ENCODE peak calls at places on chromosomes 16 and 17, in six cellular contexts. F is A549, J is HCT116, T is GM12878, Q is K562, E is endothelial cell of umbilical vein. W is an unnamed sample.

GRCh38 chr17:1709403-1709891 is 730 bp downstream of the TLCD2 start:
- DNase-seq in F (peak; percentile 52), J (no peak), T (no peak), Q (no peak), E (no peak), W (peak; percentile 19)

GRCh38 chr17:76683921-76684745 is 26.6 kb downstream of the MXRA7 start:
- DNase-seq in F (no peak), J (no peak), T (no peak), Q (no peak), E (no peak), W (no peak)

GRCh38 chr16:68117884-68118283 is 32.7 kb downstream of the NFATC3 start:
- DNase-seq in F (no peak), J (no peak), T (no peak), Q (no peak), E (no peak), W (no peak)

GRCh38 chr16:3188925-3189825 is 1.2 kb downstream of the OR1F1 start:
- DNase-seq in F (peak; percentile 91), J (no peak), T (no peak), Q (peak; percentile 79), E (peak; percentile 51), W (peak; percentile 64)

GRCh38 chr17:74086992-74087391 is 116.5 kb upstream of the RPL38 start:
- DNase-seq in F (no peak), J (no peak), T (no peak), Q (no peak), E (no peak), W (no peak)

GRCh38 chr17:74524751-74525725 is 6.2 kb downstream of the CD300LB start:
- DNase-seq in F (no peak), J (no peak), T (no peak), Q (no peak), E (no peak), W (no peak)

GRCh38 chr16:47018223-47018891 is 44.9 kb upstream of the DNAJA2 start:
- DNase-seq in F (peak; percentile 75), J (peak; percentile 71), T (peak; percentile 98), Q (peak; percentile 58), E (peak; percentile 13), W (peak; percentile 74)

GRCh38 chr17:27384261-27384701 is 72.0 kb upstream of the KSR1 start:
- DNase-seq in F (peak; percentile 67), J (no peak), T (no peak), Q (no peak), E (peak; percentile 99), W (no peak)

GRCh38 chr16:89633064-89633631 is 19.7 kb downstream of the DPEP1 start:
- DNase-seq in F (peak; percentile 83), J (peak; percentile 21), T (no peak), Q (no peak), E (no peak), W (no peak)

GRCh38 chr16:80023865-80024264 is 423.3 kb upstream of the MAF start:
- DNase-seq in F (peak; percentile 92), J (no peak), T (no peak), Q (no peak), E (peak; percentile 9), W (no peak)

GRCh38 chr17:80892019-80892855 is 99.4 kb upstream of the CHMP6 start:
- DNase-seq in F (peak; percentile 86), J (peak; percentile 91), T (peak; percentile 77), Q (peak; percentile 88), E (peak; percentile 91), W (peak; percentile 89)

GRCh38 chr16:80100186-80100585 is 440.6 kb upstream of the DYNLRB2 start:
- DNase-seq in F (no peak), J (no peak), T (no peak), Q (no peak), E (peak; percentile 5), W (no peak)

GRCh38 chr17:36524428-36524876 is 10.2 kb downstream of the MYO19 start:
- DNase-seq in F (no peak), J (no peak), T (no peak), Q (no peak), E (no peak), W (no peak)

GRCh38 chr17:82202981-82203380 is 9.7 kb downstream of the CCDC57 start:
- DNase-seq in F (no peak), J (no peak), T (no peak), Q (no peak), E (no peak), W (no peak)

GRCh38 chr16:25066426-25066746 is 45.2 kb upstream of the LCMT1 start:
- DNase-seq in F (no peak), J (no peak), T (no peak), Q (peak; percentile 19), E (no peak), W (no peak)

GRCh38 chr16:86205521-86206245 is 304.6 kb upstream of the FOXF1 start:
- DNase-seq in F (no peak), J (no peak), T (no peak), Q (no peak), E (no peak), W (no peak)

GRCh38 chr17:82296511-82297279 is 20.7 kb downstream of the CD7 start:
- DNase-seq in F (no peak), J (no peak), T (no peak), Q (no peak), E (no peak), W (no peak)

GRCh38 chr17:58671969-58672368 is 19.9 kb downstream of the TEX14 start:
- DNase-seq in F (no peak), J (no peak), T (no peak), Q (no peak), E (no peak), W (no peak)

GRCh38 chr16:88747588-88748301 is 37.3 kb downstream of the PIEZO1 start:
- DNase-seq in F (peak; percentile 88), J (peak; percentile 67), T (no peak), Q (peak; percentile 85), E (no peak), W (peak; percentile 78)

GRCh38 chr16:67296422-67296821 is 17.1 kb downstream of the PLEKHG4 start:
- DNase-seq in F (no peak), J (no peak), T (no peak), Q (no peak), E (no peak), W (no peak)

GRCh38 chr17:82338858-82339633 is 5.5 kb upstream of the SECTM1 start:
- DNase-seq in F (peak; percentile 86), J (peak; percentile 72), T (no peak), Q (peak; percentile 76), E (peak; percentile 59), W (no peak)

GRCh38 chr17:56510554-56511342 is 82.8 kb upstream of the NOG start:
- DNase-seq in F (no peak), J (no peak), T (no peak), Q (no peak), E (no peak), W (no peak)

GRCh38 chr17:78137392-78138203 is 7.0 kb downstream of the TMC8 start:
- DNase-seq in F (peak; percentile 65), J (no peak), T (no peak), Q (peak; percentile 60), E (no peak), W (peak; percentile 60)

GRCh38 chr16:68992521-68992920 is 112.9 kb upstream of the HAS3 start:
- DNase-seq in F (peak; percentile 75), J (peak; percentile 48), T (no peak), Q (no peak), E (peak; percentile 66), W (no peak)

DNA sequence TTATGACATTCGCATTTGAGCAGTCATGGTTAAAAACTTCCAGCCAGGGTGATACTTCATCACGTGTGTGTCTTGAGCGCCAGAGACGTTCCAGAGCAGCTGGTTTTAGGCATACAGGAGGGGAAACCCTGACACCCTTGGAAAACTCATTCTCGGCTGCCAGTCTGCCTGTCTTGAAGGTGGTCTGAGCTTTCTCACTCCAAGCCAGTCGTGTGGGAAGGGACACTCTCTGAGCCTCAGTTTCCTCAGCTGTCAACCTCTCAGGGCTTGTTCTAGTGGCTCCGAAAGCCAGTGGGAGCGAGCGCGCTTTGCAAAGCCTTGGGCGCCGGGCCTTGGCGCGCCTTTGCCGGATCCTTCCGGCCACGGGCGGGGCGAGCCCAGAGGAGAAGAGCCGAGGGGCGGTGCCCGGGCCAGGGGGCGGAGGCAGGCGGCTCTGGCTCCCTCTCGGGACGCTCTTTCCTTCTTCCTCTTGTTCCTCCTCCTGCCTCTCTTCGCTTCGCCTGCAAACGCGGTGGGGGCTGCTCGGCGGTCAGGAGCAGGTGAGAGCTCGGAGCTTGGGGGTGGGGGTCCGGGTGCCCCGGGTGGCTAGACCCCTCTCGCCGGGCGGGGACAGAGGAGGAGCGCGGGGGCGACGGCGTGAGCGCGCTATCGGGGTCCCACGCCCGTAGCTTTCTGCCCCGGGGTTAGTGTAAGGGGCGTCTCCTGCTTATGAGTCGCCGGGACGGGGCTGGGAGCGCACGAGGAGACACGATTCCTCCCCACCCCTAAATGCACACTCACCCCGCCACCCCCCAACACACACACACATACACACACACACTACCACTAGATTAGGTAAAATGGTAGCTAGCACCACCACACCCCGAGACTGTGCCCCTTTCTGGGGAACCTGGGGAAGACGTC is at the start of gene LDAF1:
- DNase-seq in F (peak; percentile 64), J (peak; percentile 41), T (no peak), Q (peak; percentile 92), E (peak; percentile 62), W (peak; percentile 84)
- TF ChIP-seq POLR2A in F (no peak), J (no peak), T (peak; percentile 49), Q (peak; percentile 77), E (no peak), W (peak; percentile 47)

GRCh38 chr17:705863-706262 is 8.8 kb downstream of the VPS53 start:
- DNase-seq in F (no peak), J (no peak), T (no peak), Q (no peak), E (no peak), W (no peak)
- TF ChIP-seq MAX in F (no peak), J (no peak), T (no peak), Q (no peak), E (no peak), W (no peak)

GRCh38 chr17:3903051-3903825 is 10.4 kb upstream of the CAMKK1 start:
- DNase-seq in F (no peak), J (no peak), T (no peak), Q (no peak), E (no peak), W (no peak)

GRCh38 chr17:3904486-3904885 is 11.6 kb upstream of the CAMKK1 start:
- DNase-seq in F (no peak), J (no peak), T (no peak), Q (no peak), E (no peak), W (no peak)

GRCh38 chr17:3903881-3904286 is 11.0 kb upstream of the CAMKK1 start:
- DNase-seq in F (no peak), J (no peak), T (no peak), Q (no peak), E (no peak), W (no peak)

GRCh38 chr17:3906881-3907280 is 9.4 kb downstream of the P2RX1 start:
- DNase-seq in F (no peak), J (no peak), T (no peak), Q (no peak), E (no peak), W (no peak)

DNA sequence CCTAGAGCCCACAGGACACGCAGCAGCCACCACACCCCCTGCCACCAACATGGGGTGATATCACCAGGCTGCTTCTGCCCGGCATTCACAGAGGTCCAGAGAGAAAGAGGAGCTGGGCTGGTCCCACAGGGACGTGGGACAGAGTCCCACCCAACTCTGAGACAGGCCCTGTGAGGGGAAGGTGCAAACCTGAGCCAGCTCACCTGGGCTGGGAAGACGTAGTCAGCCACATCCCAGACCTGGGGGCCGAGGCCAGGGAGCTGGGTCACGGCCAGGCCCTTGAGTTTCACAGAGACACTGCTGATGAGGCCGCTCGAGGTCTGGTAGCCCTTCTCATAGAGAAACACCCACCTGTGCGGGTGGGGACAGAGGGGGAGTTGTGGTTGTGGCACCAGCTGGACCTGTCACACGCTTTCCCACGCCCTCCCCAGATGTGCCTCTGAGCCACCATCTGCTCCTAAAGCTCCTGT is 11.2 kb downstream of the P2RX1 start:
- DNase-seq in F (no peak), J (no peak), T (no peak), Q (no peak), E (no peak), W (no peak)
- TF ChIP-seq POLR2A in F (no peak), J (no peak), T (no peak), Q (no peak), E (no peak), W (no peak)

GRCh38 chr17:2724783-2725164 is 13.2 kb upstream of the CLUH start:
- DNase-seq in F (peak; percentile 85), J (no peak), T (no peak), Q (no peak), E (peak; percentile 19), W (peak; percentile 55)
- TF ChIP-seq MAX in F (peak; percentile 95), J (peak; percentile 96), T (no peak), Q (peak; percentile 74), E (no peak), W (no peak)